ENCODE peak calls at places on chromosomes 3 and 15, in five cellular contexts. S is heart left ventricle, P is A673, M is tibial nerve, K is esophagus squamous epithelium. W is an unnamed sample.

GRCh38 chr3:28590216-28590615 is 241.6 kb upstream of the AZI2 start:
- DNase-seq in K (no peak), S (no peak), P (no peak), M (no peak), W (no peak)

GRCh38 chr3:132661120-132661519 is 991 bp downstream of the UBA5 start:
- DNase-seq in P (no peak), S (no peak), K (no peak), M (no peak), W (no peak)

GRCh38 chr3:26624209-26624775 is 1.7 kb downstream of the LRRC3B start:
- DNase-seq in M (no peak), P (no peak), S (no peak), K (no peak), W (no peak)

GRCh38 chr3:50325497-50326181 is 2.4 kb downstream of the TUSC2 start:
- DNase-seq in K (no peak), M (no peak), S (peak), P (no peak), W (no peak)

GRCh38 chr3:111434941-111435622 is 106.9 kb upstream of the CD96 start:
- DNase-seq in M (no peak), S (no peak), P (no peak), K (no peak), W (no peak)

GRCh38 chr15:93063292-93063671 is 25.7 kb downstream of the RGMA start:
- DNase-seq in S (no peak), K (no peak), M (no peak), P (no peak), W (no peak)

GRCh38 chr15:91970142-91970541 is 116.6 kb downstream of the SLCO3A1 start:
- DNase-seq in S (peak), K (no peak), M (peak), P (no peak), W (no peak)

GRCh38 chr3:149813367-149814281 is 609 bp downstream of the RNF13 start:
- DNase-seq in K (no peak), P (peak), S (peak), M (peak), W (no peak)

GRCh38 chr3:53229606-53230005 is 26.2 kb downstream of the TKT start:
- DNase-seq in S (peak), M (no peak), P (no peak), K (no peak), W (no peak)

GRCh38 chr3:187210555-187211327 is 13.5 kb downstream of the RTP1 start:
- DNase-seq in S (no peak), M (no peak), P (peak), K (no peak), W (no peak)

GRCh38 chr3:158809642-158810041 is 7.8 kb downstream of the MFSD1 start:
- DNase-seq in S (no peak), P (no peak), M (no peak), K (no peak), W (no peak)

GRCh38 chr3:174720717-174721116 is 138.4 kb upstream of the NAALADL2 start:
- DNase-seq in P (peak), S (no peak), M (no peak), K (no peak), W (no peak)

GRCh38 chr3:17584066-17584465 is 158.4 kb downstream of the TBC1D5 start:
- DNase-seq in P (no peak), K (no peak), M (no peak), S (no peak), W (no peak)

GRCh38 chr3:170487091-170487490 is 68.4 kb downstream of the CLDN11 start:
- DNase-seq in P (no peak), M (no peak), K (no peak), S (no peak), W (no peak)

GRCh38 chr3:114103858-114104257 is 47.3 kb downstream of the QTRT2 start:
- DNase-seq in K (no peak), S (no peak), M (no peak), P (no peak), W (no peak)

GRCh38 chr3:124007186-124007585 is 15.3 kb upstream of the ROPN1 start:
- DNase-seq in M (no peak), P (no peak), K (no peak), S (no peak), W (no peak)

GRCh38 chr3:110521019-110521418 is 550.6 kb upstream of the NECTIN3 start:
- DNase-seq in P (no peak), M (no peak), S (no peak), K (no peak), W (no peak)

GRCh38 chr15:69074011-69074842 is 59.7 kb downstream of the NOX5 start:
- DNase-seq in S (peak), P (peak), M (peak), K (no peak), W (no peak)

GRCh38 chr15:54305138-54305537 is 326.9 kb downstream of the UNC13C start:
- DNase-seq in M (no peak), S (no peak), K (no peak), P (no peak), W (no peak)

GRCh38 chr3:28973621-28974020 is 307.2 kb upstream of the RBMS3 start:
- DNase-seq in S (no peak), M (no peak), P (no peak), K (no peak), W (no peak)

GRCh38 chr3:122942937-122943827 is 84.4 kb downstream of the SEMA5B start:
- DNase-seq in M (peak), P (peak), K (no peak), S (peak), W (no peak)

GRCh38 chr3:129439381-129439816 is 349 bp downstream of the MBD4 start:
- DNase-seq in P (peak), S (peak), M (peak), K (peak), W (peak)

GRCh38 chr15:89127054-89127702 is 38.9 kb downstream of the ABHD2 start:
- DNase-seq in M (no peak), P (no peak), S (peak), K (no peak), W (no peak)

GRCh38 chr15:87527416-87527815 is 729.1 kb downstream of the NTRK3 start:
- DNase-seq in K (no peak), M (no peak), P (no peak), S (no peak), W (no peak)

GRCh38 chr3:183539821-183540220 is 15.7 kb downstream of the KLHL6 start:
- DNase-seq in S (no peak), M (no peak), K (no peak), P (no peak), W (no peak)

GRCh38 chr3:55467099-55467498 is 20.0 kb downstream of the WNT5A start:
- DNase-seq in M (no peak), K (no peak), S (no peak), P (no peak), W (no peak)

GRCh38 chr15:83016906-83017305 is 5.5 kb upstream of the C15orf40 start:
- DNase-seq in S (no peak), K (no peak), M (no peak), P (no peak), W (no peak)

GRCh38 chr3:195855471-195856409 is 44.0 kb upstream of the MUC4 start:
- DNase-seq in P (no peak), S (no peak), K (no peak), M (no peak), W (no peak)
- TF ChIP-seq CTCF in P (no peak), S (no peak), K (peak), M (no peak), W (no peak)

GRCh38 chr15:65056106-65056505 is 10.9 kb downstream of the SLC51B start:
- DNase-seq in K (no peak), S (no peak), P (no peak), M (no peak), W (no peak)
- H3K27ac ChIP-seq in K (peak), S (peak), P (no peak), M (peak), W (no peak)

DNA sequence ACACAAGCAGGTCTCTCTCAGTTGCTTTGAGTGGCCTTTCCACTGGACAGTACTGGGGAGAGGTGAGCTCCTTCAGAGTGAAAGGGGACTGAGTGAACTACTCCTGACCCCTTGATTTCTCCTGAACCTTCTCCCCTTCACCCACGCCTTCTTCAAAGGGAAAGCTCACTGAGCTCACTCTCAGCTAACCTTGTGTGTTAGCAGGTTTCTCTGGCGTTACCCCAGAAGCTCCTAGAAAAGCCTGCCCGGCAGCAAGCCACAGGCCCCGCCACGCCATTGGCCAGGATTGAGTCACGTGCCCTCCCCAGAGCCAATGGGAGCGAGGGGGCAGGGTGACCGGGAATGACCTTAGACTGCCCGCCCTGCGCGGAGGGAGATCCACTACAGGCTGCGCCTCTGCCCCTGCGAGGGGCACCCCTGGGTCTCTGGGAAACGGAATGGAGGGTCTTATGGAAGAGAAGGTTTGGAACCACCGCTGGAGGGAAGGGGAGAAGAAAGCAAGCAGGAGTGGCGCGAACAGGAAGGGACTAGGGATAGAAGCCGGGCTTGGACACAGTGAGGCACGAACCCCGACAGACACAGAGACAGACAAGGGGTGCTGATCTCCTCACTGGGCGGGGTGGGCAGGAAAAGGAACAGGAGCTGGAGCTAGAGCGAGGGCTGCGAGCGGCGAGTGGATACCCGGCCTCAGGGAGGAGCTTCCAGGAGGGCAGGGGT is 17.4 kb upstream of the CLK3 start:
- DNase-seq in P (peak), S (peak), M (peak), K (peak), W (peak)
- TF ChIP-seq CTCF in P (no peak), S (no peak), M (peak), K (no peak), W (no peak)

GRCh38 chr3:188508454-188508853 is 354.5 kb downstream of the LPP start:
- DNase-seq in S (no peak), M (no peak), P (peak), K (no peak), W (no peak)

GRCh38 chr3:188509316-188509715 is 355.4 kb downstream of the LPP start:
- DNase-seq in S (no peak), P (peak), K (no peak), M (no peak), W (no peak)

GRCh38 chr3:188513662-188514328 is 359.8 kb downstream of the LPP start:
- DNase-seq in S (no peak), P (peak), K (no peak), M (no peak), W (no peak)

GRCh38 chr3:188507244-188507720 is 353.3 kb downstream of the LPP start:
- DNase-seq in K (no peak), S (no peak), M (peak), P (peak), W (no peak)

GRCh38 chr3:188510366-188510765 is 356.4 kb downstream of the LPP start:
- DNase-seq in M (no peak), P (peak), K (no peak), S (no peak), W (no peak)
- H3K27ac ChIP-seq in M (no peak), P (peak), K (no peak), S (no peak), W (no peak)

GRCh38 chr15:44537728-44538240 is 837 bp downstream of the EIF3J start:
- DNase-seq in S (no peak), M (peak), K (no peak), P (no peak), W (no peak)
- TF ChIP-seq CTCF in S (no peak), M (no peak), K (no peak), P (no peak), W (no peak)

GRCh38 chr3:144264805-144265204 is 293.2 kb downstream of the DIPK2A start:
- DNase-seq in M (no peak), K (no peak), S (no peak), P (no peak), W (no peak)
- H3K27ac ChIP-seq in M (no peak), K (no peak), S (peak), P (no peak), W (no peak)

DNA sequence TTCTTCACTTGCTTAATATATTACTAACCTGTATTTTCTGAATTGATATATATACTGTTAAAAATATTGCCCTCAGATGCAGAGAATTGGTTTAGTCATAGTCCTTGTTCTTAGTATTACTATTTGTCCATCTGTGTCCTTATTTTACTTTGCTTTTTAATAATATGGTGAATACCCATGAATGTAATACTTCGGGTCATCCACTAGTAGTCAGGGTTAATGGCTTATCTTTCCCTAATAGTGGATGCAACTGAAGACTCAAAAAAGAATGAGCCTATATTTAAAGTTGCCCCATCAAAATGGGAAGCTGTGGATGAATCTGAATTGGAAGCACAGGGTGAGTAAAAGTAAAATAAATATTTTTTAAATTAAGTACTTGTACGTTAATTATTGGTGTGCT is 36.5 kb downstream of the U2SURP start:
- DNase-seq in K (no peak), P (peak), S (no peak), M (no peak), W (no peak)
- TF ChIP-seq CTCF in K (peak), P (peak), S (no peak), M (no peak), W (no peak)

GRCh38 chr3:46661776-46662766 is 31.4 kb downstream of the ALS2CL start:
- DNase-seq in K (no peak), M (no peak), S (no peak), P (no peak), W (no peak)

GRCh38 chr3:46662771-46663551 is 30.5 kb downstream of the ALS2CL start:
- DNase-seq in M (peak), P (peak), S (no peak), K (no peak), W (no peak)

GRCh38 chr3:46659285-46659684 is 34.2 kb downstream of the ALS2CL start:
- DNase-seq in K (no peak), P (no peak), M (no peak), S (no peak), W (no peak)

GRCh38 chr3:46660543-46661523 is 32.6 kb downstream of the ALS2CL start:
- DNase-seq in M (no peak), P (no peak), S (peak), K (no peak), W (no peak)

GRCh38 chr3:46660003-46660402 is 33.5 kb downstream of the ALS2CL start:
- DNase-seq in K (no peak), M (no peak), S (no peak), P (no peak), W (no peak)
- H3K27ac ChIP-seq in K (no peak), M (no peak), S (no peak), P (no peak), W (no peak)

GRCh38 chr3:140391041-140391440 is 286.8 kb upstream of the TRIM42 start:
- DNase-seq in M (no peak), P (no peak), K (no peak), S (no peak), W (no peak)

GRCh38 chr3:140396110-140396509 is 281.8 kb upstream of the TRIM42 start:
- DNase-seq in K (no peak), S (no peak), M (no peak), P (no peak), W (no peak)

GRCh38 chr3:140397847-140398246 is 280.0 kb upstream of the TRIM42 start:
- DNase-seq in M (no peak), K (no peak), S (no peak), P (no peak), W (no peak)

GRCh38 chr3:140395134-140396075 is 282.5 kb upstream of the TRIM42 start:
- DNase-seq in P (no peak), S (no peak), K (no peak), M (peak), W (no peak)

GRCh38 chr3:140394488-140395133 is 283.3 kb upstream of the TRIM42 start:
- DNase-seq in S (no peak), P (no peak), K (no peak), M (no peak), W (no peak)
- TF ChIP-seq CTCF in S (no peak), P (no peak), K (no peak), M (no peak), W (no peak)

W was measured in CD4-positive, alpha-beta T cell.